ENCODE peak calls at places on chromosomes 7 and 10, in seven cellular contexts. D is H1, N is HCT116, Y is SK-N-SH, T is GM12878, L is HepG2, W is K562. F is an unnamed sample.

GRCh38 chr7:123348700-123349099 is 148.9 kb upstream of the SLC13A1 start:
- DNase-seq in D (no peak), N (no peak), Y (no peak), T (no peak), L (no peak), W (no peak), F (no peak)

GRCh38 chr7:51079494-51079893 is 237.1 kb downstream of the COBL start:
- DNase-seq in D (no peak), N (no peak), Y (no peak), T (no peak), L (no peak), W (no peak), F (no peak)

GRCh38 chr10:127892743-127893142 is at the start of gene CLRN3:
- DNase-seq in D (no peak), N (no peak), Y (no peak), T (no peak), L (no peak), W (no peak), F (no peak)

GRCh38 chr10:5609952-5610616 is 56.3 kb downstream of the ASB13 start:
- DNase-seq in D (no peak), N (no peak), Y (no peak), T (no peak), L (no peak), W (peak; percentile 43), F (no peak)

GRCh38 chr10:103765981-103766380 is 89.4 kb downstream of the SH3PXD2A start:
- DNase-seq in D (no peak), N (no peak), Y (no peak), T (no peak), L (no peak), W (no peak), F (no peak)

GRCh38 chr7:148921806-148922205 is 37.7 kb upstream of the EZH2 start:
- DNase-seq in D (no peak), N (no peak), Y (no peak), T (no peak), L (no peak), W (no peak), F (no peak)

GRCh38 chr7:84073476-84073875 is 121.1 kb downstream of the SEMA3A start:
- DNase-seq in D (no peak), N (no peak), Y (no peak), T (no peak), L (peak; percentile 44), W (no peak), F (no peak)

GRCh38 chr7:476736-477360 is 42.8 kb downstream of the PDGFA start:
- DNase-seq in D (no peak), N (no peak), Y (no peak), T (no peak), L (no peak), W (no peak), F (no peak)

GRCh38 chr7:154795014-154795413 is 207.9 kb downstream of the PAXIP1 start:
- DNase-seq in D (no peak), N (no peak), Y (no peak), T (no peak), L (no peak), W (no peak), F (no peak)

GRCh38 chr7:64880322-64881297 is 22.5 kb upstream of the ZNF273 start:
- DNase-seq in D (no peak), N (no peak), Y (peak; percentile 14), T (no peak), L (no peak), W (no peak), F (no peak)

DNA sequence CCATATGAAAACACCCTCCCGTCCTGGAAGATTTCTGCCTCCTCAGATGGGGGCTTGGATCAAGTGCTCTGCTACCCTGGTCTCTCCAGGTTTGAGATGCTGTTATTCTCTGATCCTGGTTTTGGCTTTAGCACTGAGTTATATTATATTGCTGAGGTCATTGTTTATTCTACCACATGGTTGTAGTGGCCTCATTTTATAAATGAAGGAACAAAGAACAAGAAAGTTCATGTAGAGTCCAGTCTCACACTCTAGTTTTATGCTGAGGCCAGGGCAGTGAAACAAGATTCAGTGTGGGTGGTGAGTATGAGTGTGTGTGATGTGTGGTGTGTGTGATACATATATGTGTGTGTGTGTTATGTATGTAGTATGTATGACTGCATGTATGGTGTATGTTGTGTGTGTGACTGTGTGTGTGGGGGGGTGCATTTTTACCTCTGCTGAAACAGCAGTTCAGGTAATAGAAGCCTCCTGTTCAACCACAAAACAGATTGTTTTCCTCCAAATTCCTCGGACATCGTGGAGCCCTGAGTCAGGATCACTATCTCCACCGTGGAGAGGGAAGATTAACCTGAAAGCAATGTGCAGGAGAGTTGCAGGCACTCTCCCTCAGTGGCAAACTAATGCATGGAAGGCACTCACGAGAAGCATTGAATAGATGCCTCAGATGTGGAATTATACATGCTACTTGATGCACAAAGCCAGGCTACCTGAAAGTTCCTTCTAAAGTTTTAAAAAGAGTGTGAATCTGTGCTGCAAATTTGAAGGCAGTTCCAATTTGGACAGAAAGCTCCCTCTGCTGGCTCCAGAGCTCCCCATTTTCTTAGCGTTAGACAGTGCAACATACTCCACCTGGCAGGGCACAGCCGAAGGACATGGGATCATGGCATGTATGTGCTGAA is 80.6 kb downstream of the C7orf25 start:
- DNase-seq in D (no peak), N (peak; percentile 7), Y (no peak), T (no peak), L (peak; percentile 5), W (no peak), F (no peak)
- TF ChIP-seq SIN3A in D (no peak), N (no peak), Y (no peak), T (no peak), L (no peak), W (no peak), F (no peak)

GRCh38 chr10:48768451-48768766 is 83.7 kb downstream of the WDFY4 start:
- DNase-seq in D (no peak), N (no peak), Y (no peak), T (no peak), L (no peak), W (no peak), F (no peak)
- H3K36me3 ChIP-seq in D (no peaks in the 10 kb centered on the region), N (no peaks in the 10 kb centered on the region), Y (no peaks in the 10 kb centered on the region), T (peaks cover 28% of the 10 kb centered on the region), L (no peaks in the 10 kb centered on the region), W (no peaks in the 10 kb centered on the region), F (no peaks in the 10 kb centered on the region)

DNA sequence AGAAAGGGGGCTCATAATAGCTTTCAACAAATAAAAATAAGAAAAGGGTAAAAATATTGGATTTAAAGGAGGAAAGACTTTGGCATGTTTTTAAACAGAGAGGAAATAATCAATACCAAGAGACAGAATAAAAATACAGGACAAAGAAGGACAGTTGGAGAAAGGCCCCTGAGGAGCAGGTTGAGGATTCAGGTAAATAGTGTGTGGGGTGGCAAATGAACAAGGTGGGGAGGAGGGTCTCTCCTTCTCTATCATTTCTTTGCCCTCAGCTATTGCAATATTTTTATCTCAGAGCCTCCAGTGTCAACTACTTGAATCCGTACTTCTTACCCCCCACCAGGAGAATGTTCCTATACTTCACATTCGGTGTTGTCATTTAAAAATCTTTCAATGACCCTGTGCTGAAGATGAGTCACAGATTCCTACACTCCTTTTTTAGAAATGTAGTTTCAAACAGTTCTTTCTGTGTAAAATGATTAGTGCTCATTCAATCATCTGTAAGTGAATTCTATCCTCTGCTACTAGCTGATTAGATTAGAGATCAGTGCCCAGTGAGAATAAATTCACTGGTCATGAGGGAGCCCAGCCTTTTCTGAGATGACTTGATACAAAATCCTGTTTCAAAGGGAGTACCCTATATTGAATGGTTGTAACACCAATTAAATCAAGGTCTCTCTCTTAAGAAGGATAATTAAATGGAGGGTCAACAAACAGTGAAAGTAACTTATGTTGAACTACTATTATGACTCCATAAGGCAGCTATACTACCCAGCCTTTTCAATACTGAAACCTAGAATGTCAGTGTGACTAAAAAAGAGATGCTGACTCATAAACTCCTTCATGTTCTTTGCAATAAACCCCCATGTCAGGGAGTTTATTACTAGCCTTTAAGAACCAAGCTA is 50.4 kb upstream of the WNT16 start:
- DNase-seq in D (no peak), N (no peak), Y (no peak), T (peak; percentile 86), L (no peak), W (no peak), F (no peak)
- TF ChIP-seq SIN3A in D (no peak), N (no peak), Y (no peak), T (no peak), L (no peak), W (no peak), F (no peak)

GRCh38 chr7:116895849-116896248 is 33.5 kb downstream of the CAPZA2 start:
- DNase-seq in D (no peak), N (no peak), Y (no peak), T (no peak), L (no peak), W (no peak), F (no peak)
- H3K36me3 ChIP-seq in D (peaks cover 8% of the 10 kb centered on the region), N (peaks cover 11% of the 10 kb centered on the region), Y (peaks cover 84% of the 10 kb centered on the region), T (no peaks in the 10 kb centered on the region), L (peaks cover 3% of the 10 kb centered on the region), W (peaks cover 54% of the 10 kb centered on the region), F (peaks cover 36% of the 10 kb centered on the region)

GRCh38 chr10:89954787-89955566 is 253.6 kb downstream of the KIF20B start:
- DNase-seq in D (no peak), N (no peak), Y (no peak), T (peak; percentile 21), L (no peak), W (no peak), F (no peak)

DNA sequence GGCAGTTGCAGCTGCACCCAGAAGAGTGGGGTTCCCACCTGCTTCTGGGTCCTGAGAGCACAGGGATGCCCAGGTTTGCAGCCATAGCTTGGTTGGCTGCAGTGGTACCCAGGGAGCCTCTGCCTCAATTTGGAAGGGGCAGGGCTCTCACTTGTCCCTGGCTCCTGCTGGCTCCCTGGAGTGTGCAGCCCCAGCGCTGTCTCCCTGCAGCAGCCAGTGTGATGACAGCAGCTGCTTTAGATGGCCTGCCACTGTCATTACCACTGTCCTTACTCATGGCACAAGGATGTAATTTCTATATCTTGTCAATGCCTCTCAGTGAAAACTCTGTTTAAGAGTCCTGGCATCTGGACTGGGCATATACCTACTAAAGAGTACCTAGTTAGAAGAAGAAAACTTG is 250.9 kb downstream of the KIF20B start:
- DNase-seq in D (no peak), N (no peak), Y (no peak), T (no peak), L (no peak), W (no peak), F (no peak)
- TF ChIP-seq SIN3A in D (no peak), N (no peak), Y (no peak), T (no peak), L (no peak), W (no peak), F (no peak)